ENCODE peak calls at places on chromosomes 3 and 15, in nine cellular contexts. N, C, G, P, D, A, Q, J and R are unnamed samples.

GRCh38 chr3:4532535-4533112 is 39.5 kb downstream of the ITPR1 start:
- DNase-seq in N (no peak), C (no peak), G (no peak), P (no peak), D (no peak), A (no peak), Q (no peak), J (no peak), R (no peak)

GRCh38 chr3:181700168-181701087 is 11.3 kb upstream of the SOX2 start:
- DNase-seq in N (no peak), C (no peak), G (peak), P (peak), D (peak), A (peak), Q (no peak), J (no peak), R (peak)

GRCh38 chr3:42635111-42635510 is 18.4 kb upstream of the ZBTB47 start:
- DNase-seq in N (no peak), C (no peak), G (peak), P (no peak), D (no peak), A (no peak), Q (no peak), J (no peak), R (no peak)

GRCh38 chr3:67863869-67864268 is 209.5 kb upstream of the SUCLG2 start:
- DNase-seq in N (no peak), C (no peak), G (peak), P (no peak), D (no peak), A (no peak), Q (no peak), J (no peak), R (no peak)

GRCh38 chr3:59131016-59131771 is 81.4 kb upstream of the CFAP20DC start:
- DNase-seq in N (no peak), C (no peak), G (no peak), P (no peak), D (peak), A (no peak), Q (no peak), J (no peak), R (no peak)

GRCh38 chr3:16066975-16067374 is 107.5 kb upstream of the GALNT15 start:
- DNase-seq in N (no peak), C (no peak), G (peak), P (no peak), D (peak), A (no peak), Q (no peak), J (no peak), R (no peak)

GRCh38 chr3:14989943-14990753 is 42.8 kb downstream of the NR2C2 start:
- DNase-seq in N (no peak), C (no peak), G (peak), P (no peak), D (peak), A (no peak), Q (no peak), J (no peak), R (no peak)

GRCh38 chr15:99427668-99428361 is 138.0 kb upstream of the MEF2A start:
- DNase-seq in N (no peak), C (peak), G (no peak), P (no peak), D (no peak), A (no peak), Q (no peak), J (no peak), R (no peak)

GRCh38 chr3:29255854-29256696 is 24.8 kb upstream of the RBMS3 start:
- DNase-seq in N (no peak), C (no peak), G (peak), P (no peak), D (no peak), A (no peak), Q (no peak), J (no peak), R (no peak)

GRCh38 chr3:138569090-138569489 is 25.0 kb downstream of the CEP70 start:
- DNase-seq in N (no peak), C (no peak), G (no peak), P (no peak), D (no peak), A (no peak), Q (no peak), J (no peak), R (no peak)

GRCh38 chr3:14879161-14879888 is 60.6 kb downstream of the FGD5 start:
- DNase-seq in N (no peak), C (peak), G (peak), P (no peak), D (no peak), A (peak), Q (no peak), J (no peak), R (no peak)

GRCh38 chr3:73694988-73695757 is 70.4 kb upstream of the PDZRN3 start:
- DNase-seq in N (no peak), C (no peak), G (no peak), P (no peak), D (peak), A (no peak), Q (no peak), J (no peak), R (no peak)

GRCh38 chr15:26242565-26242964 is 379.4 kb upstream of the ATP10A start:
- DNase-seq in N (no peak), C (no peak), G (no peak), P (no peak), D (no peak), A (no peak), Q (no peak), J (no peak), R (no peak)

GRCh38 chr3:66554178-66554577 is 53.4 kb upstream of the LRIG1 start:
- DNase-seq in N (no peak), C (no peak), G (peak), P (no peak), D (peak), A (no peak), Q (no peak), J (no peak), R (no peak)

GRCh38 chr15:90213818-90214204 is 12.7 kb downstream of the SEMA4B start:
- DNase-seq in N (no peak), C (no peak), G (no peak), P (no peak), D (no peak), A (no peak), Q (no peak), J (no peak), R (no peak)

GRCh38 chr15:31349233-31350141 is 22.9 kb downstream of the KLF13 start:
- DNase-seq in N (no peak), C (no peak), G (no peak), P (no peak), D (peak), A (no peak), Q (no peak), J (no peak), R (no peak)

GRCh38 chr15:67109141-67110034 is 44.0 kb downstream of the SMAD3 start:
- DNase-seq in N (no peak), C (no peak), G (peak), P (no peak), D (peak), A (no peak), Q (peak), J (no peak), R (no peak)

GRCh38 chr3:50237754-50238548 is 1.9 kb downstream of the GNAI2 start:
- DNase-seq in N (peak), C (peak), G (peak), P (peak), D (peak), A (peak), Q (peak), J (peak), R (peak)

GRCh38 chr15:78640840-78641733 is at the start of gene CHRNB4:
- DNase-seq in N (no peak), C (no peak), G (no peak), P (peak), D (no peak), A (peak), Q (no peak), J (no peak), R (no peak)

GRCh38 chr3:185308126-185308754 is 54.4 kb upstream of the EHHADH start:
- DNase-seq in N (no peak), C (no peak), G (peak), P (peak), D (peak), A (peak), Q (no peak), J (no peak), R (no peak)

GRCh38 chr15:94535298-94536048 is 304.1 kb downstream of the MCTP2 start:
- DNase-seq in N (no peak), C (no peak), G (no peak), P (no peak), D (no peak), A (no peak), Q (no peak), J (no peak), R (no peak)

GRCh38 chr15:100765458-100766224 is 114.0 kb upstream of the ALDH1A3 start:
- DNase-seq in N (no peak), C (peak), G (no peak), P (no peak), D (no peak), A (no peak), Q (no peak), J (no peak), R (no peak)